ENCODE peak calls at places on chromosome 21, in four cellular contexts. One of them, this sample, is unnamed.

GRCh38 chr21:16945580-16945979 is 567.3 kb upstream of the CXADR start:
- DNase-seq in HepG2: no peak
- DNase-seq in GM12878: no peak
- DNase-seq in WTC11: no peak
- DNase-seq in this sample: no peak

GRCh38 chr21:38766987-38767722 is 38.6 kb upstream of the ETS2 start:
- DNase-seq in HepG2: peak
- DNase-seq in GM12878: peak
- DNase-seq in WTC11: no peak
- DNase-seq in this sample: no peak

GRCh38 chr21:29691616-29692491 is 247.9 kb downstream of the GRIK1 start:
- DNase-seq in GM12878: no peak
- DNase-seq in WTC11: no peak
- DNase-seq in HepG2: no peak
- DNase-seq in this sample: no peak

GRCh38 chr21:35428489-35428888 is 379.4 kb upstream of the RUNX1 start:
- DNase-seq in HepG2: no peak
- DNase-seq in GM12878: no peak
- DNase-seq in WTC11: peak
- DNase-seq in this sample: no peak

GRCh38 chr21:43269461-43269860 is 100.7 kb downstream of the CRYAA start:
- DNase-seq in WTC11: peak
- DNase-seq in HepG2: no peak
- DNase-seq in GM12878: no peak
- DNase-seq in this sample: peak

GRCh38 chr21:38139380-38140168 is 117.2 kb upstream of the KCNJ15 start:
- DNase-seq in GM12878: no peak
- DNase-seq in WTC11: no peak
- DNase-seq in HepG2: peak
- DNase-seq in this sample: no peak

GRCh38 chr21:17044696-17045095 is 468.1 kb upstream of the CXADR start:
- DNase-seq in WTC11: no peak
- DNase-seq in GM12878: no peak
- DNase-seq in HepG2: no peak
- DNase-seq in this sample: no peak

GRCh38 chr21:35217504-35218060 is 168.5 kb upstream of the RUNX1 start:
- DNase-seq in GM12878: no peak
- DNase-seq in WTC11: no peak
- DNase-seq in HepG2: peak
- DNase-seq in this sample: no peak

GRCh38 chr21:15174923-15175322 is 110.1 kb upstream of the NRIP1 start:
- DNase-seq in GM12878: no peak
- DNase-seq in WTC11: no peak
- DNase-seq in HepG2: no peak
- DNase-seq in this sample: no peak

GRCh38 chr21:38208118-38208517 is 48.7 kb upstream of the KCNJ15 start:
- DNase-seq in WTC11: no peak
- DNase-seq in GM12878: no peak
- DNase-seq in HepG2: no peak
- DNase-seq in this sample: no peak

GRCh38 chr21:14736162-14736561 is 190.0 kb upstream of the SAMSN1 start:
- DNase-seq in WTC11: no peak
- DNase-seq in HepG2: no peak
- DNase-seq in GM12878: peak
- DNase-seq in this sample: no peak

GRCh38 chr21:17435565-17436543 is 77.0 kb upstream of the CXADR start:
- DNase-seq in GM12878: no peak
- DNase-seq in WTC11: no peak
- DNase-seq in HepG2: no peak
- DNase-seq in this sample: no peak

GRCh38 chr21:36806103-36806502 is 107.2 kb downstream of the SIM2 start:
- DNase-seq in HepG2: no peak
- DNase-seq in WTC11: no peak
- DNase-seq in GM12878: no peak
- DNase-seq in this sample: peak

GRCh38 chr21:36608251-36608650 is 90.7 kb upstream of the SIM2 start:
- DNase-seq in HepG2: no peak
- DNase-seq in GM12878: no peak
- DNase-seq in WTC11: no peak
- DNase-seq in this sample: no peak

GRCh38 chr21:22670148-22670547 is 1671.9 kb downstream of the NCAM2 start:
- DNase-seq in WTC11: no peak
- DNase-seq in GM12878: no peak
- DNase-seq in HepG2: no peak
- DNase-seq in this sample: no peak

GRCh38 chr21:14542638-14543037 is 3.5 kb downstream of the SAMSN1 start:
- DNase-seq in HepG2: no peak
- DNase-seq in WTC11: no peak
- DNase-seq in GM12878: no peak
- DNase-seq in this sample: no peak

GRCh38 chr21:43280949-43281633 is 112.3 kb downstream of the CRYAA start:
- DNase-seq in GM12878: no peak
- DNase-seq in HepG2: no peak
- DNase-seq in WTC11: no peak
- DNase-seq in this sample: no peak

GRCh38 chr21:27265492-27265891 is 298.6 kb upstream of the ADAMTS5 start:
- DNase-seq in WTC11: no peak
- DNase-seq in HepG2: no peak
- DNase-seq in GM12878: no peak
- DNase-seq in this sample: no peak

DNA sequence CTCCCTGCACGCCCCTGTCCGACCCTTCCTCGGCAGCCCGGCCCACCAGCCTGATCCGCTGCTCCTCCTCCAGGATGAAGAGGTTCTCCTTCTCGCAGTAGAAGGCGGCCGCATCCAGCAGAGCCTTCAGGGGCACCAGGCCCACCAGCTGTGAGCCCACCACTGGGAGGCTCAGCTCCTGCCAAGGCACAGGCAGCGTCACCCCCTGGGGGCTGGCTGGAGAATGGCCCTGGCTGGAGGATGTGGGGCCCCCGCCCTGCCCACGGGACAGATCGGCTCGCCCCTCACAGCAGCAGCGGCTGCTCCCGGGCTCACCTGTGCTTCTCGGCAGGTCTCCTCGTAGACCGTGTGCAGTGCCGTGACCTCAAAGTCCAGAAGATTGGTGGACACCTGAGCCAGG is 5.3 kb downstream of the FTCD start:
- DNase-seq in HepG2: no peak
- DNase-seq in GM12878: no peak
- DNase-seq in WTC11: peak
- DNase-seq in this sample: no peak
- TF ChIP-seq TCF7 in HepG2: no peak
- TF ChIP-seq TCF7 in GM12878: no peak
- TF ChIP-seq TCF7 in WTC11: no peak
- TF ChIP-seq TCF7 in this sample: no peak

DNA sequence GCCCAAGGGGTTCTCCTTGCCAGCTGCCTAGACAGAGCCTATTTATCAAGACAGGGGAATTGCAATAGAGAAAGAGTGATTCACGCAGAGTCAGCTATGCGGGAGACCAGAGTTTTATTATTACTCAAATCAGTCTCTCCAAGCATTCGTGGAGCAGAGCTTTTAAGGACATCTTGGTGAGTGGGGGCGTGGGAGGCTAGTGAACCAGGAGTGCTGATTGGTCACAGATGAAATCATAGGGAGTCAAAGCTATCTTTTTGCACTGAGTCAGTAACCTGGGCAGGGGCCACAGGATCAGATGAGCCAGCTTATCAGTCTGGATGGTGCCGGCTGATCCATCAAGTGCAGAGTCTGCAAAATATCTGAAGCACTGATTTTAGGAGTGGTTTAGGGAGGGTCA is 64.8 kb upstream of the MRPS6 start:
- DNase-seq in WTC11: no peak
- DNase-seq in GM12878: no peak
- DNase-seq in HepG2: no peak
- DNase-seq in this sample: no peak
- TF ChIP-seq TCF7 in WTC11: no peak
- TF ChIP-seq TCF7 in GM12878: no peak
- TF ChIP-seq TCF7 in HepG2: no peak
- TF ChIP-seq TCF7 in this sample: no peak

DNA sequence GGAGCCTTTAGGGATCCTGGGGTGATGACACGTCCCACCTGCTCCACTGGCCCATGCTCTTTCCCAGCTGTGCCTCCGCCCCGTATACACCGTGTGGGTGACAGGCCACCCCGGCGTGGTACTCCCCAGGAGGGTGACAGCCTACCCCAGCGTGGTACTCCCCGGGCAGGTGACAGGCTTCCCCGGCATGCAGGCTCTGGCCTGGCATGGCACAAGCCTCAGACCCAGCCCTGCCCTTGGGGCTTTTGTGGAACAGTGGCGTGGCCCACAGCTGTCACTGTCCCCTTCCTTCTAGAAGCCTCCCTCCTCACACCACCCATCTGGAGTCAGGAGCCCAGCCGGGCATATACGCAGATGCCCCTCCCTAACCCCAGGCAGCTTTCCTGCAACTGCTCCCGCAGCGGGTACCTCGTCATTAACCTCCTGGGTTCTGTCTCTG is 4.7 kb upstream of the PFKL start:
- DNase-seq in HepG2: no peak
- DNase-seq in GM12878: no peak
- DNase-seq in WTC11: no peak
- DNase-seq in this sample: no peak
- TF ChIP-seq TCF7 in HepG2: no peak
- TF ChIP-seq TCF7 in GM12878: no peak
- TF ChIP-seq TCF7 in WTC11: no peak
- TF ChIP-seq TCF7 in this sample: no peak

GRCh38 chr21:31176725-31177124 is 138.4 kb upstream of the KRTAP19-8 start:
- DNase-seq in WTC11: no peak
- DNase-seq in HepG2: no peak
- DNase-seq in GM12878: no peak
- DNase-seq in this sample: no peak
- TF ChIP-seq TCF7 in WTC11: no peak
- TF ChIP-seq TCF7 in HepG2: no peak
- TF ChIP-seq TCF7 in GM12878: no peak
- TF ChIP-seq TCF7 in this sample: no peak

GRCh38 chr21:39788383-39788782 is 43.4 kb downstream of the IGSF5 start:
- DNase-seq in GM12878: no peak
- DNase-seq in WTC11: peak
- DNase-seq in HepG2: peak
- DNase-seq in this sample: peak
- TF ChIP-seq TCF7 in GM12878: no peak
- TF ChIP-seq TCF7 in WTC11: no peak
- TF ChIP-seq TCF7 in HepG2: no peak
- TF ChIP-seq TCF7 in this sample: no peak

GRCh38 chr21:41545500-41546359 is 37.8 kb upstream of the TMPRSS2 start:
- DNase-seq in HepG2: no peak
- DNase-seq in GM12878: peak
- DNase-seq in WTC11: no peak
- DNase-seq in this sample: no peak

GRCh38 chr21:41536827-41537103 is 28.8 kb upstream of the TMPRSS2 start:
- DNase-seq in HepG2: no peak
- DNase-seq in WTC11: no peak
- DNase-seq in GM12878: no peak
- DNase-seq in this sample: no peak

GRCh38 chr21:41547111-41547510 is 39.2 kb upstream of the TMPRSS2 start:
- DNase-seq in WTC11: no peak
- DNase-seq in GM12878: no peak
- DNase-seq in HepG2: no peak
- DNase-seq in this sample: no peak

GRCh38 chr21:41537356-41537755 is 29.4 kb upstream of the TMPRSS2 start:
- DNase-seq in GM12878: no peak
- DNase-seq in WTC11: no peak
- DNase-seq in HepG2: no peak
- DNase-seq in this sample: no peak

GRCh38 chr21:41542727-41543126 is 34.8 kb upstream of the TMPRSS2 start:
- DNase-seq in HepG2: no peak
- DNase-seq in GM12878: no peak
- DNase-seq in WTC11: no peak
- DNase-seq in this sample: no peak
- TF ChIP-seq TCF7 in HepG2: no peak
- TF ChIP-seq TCF7 in GM12878: no peak
- TF ChIP-seq TCF7 in WTC11: no peak
- TF ChIP-seq TCF7 in this sample: no peak